ENCODE peak calls at places on chromosomes 13 and 19, in four cellular contexts. J, R, Y and K are unnamed samples.

GRCh38 chr13:72221276-72221962 is 354.4 kb upstream of the DACH1 start:
- DNase-seq in J (peak; percentile 68), R (no peak), Y (peak; percentile 14), K (no peak)

GRCh38 chr13:99377641-99378040 is 70.4 kb upstream of the GPR183 start:
- DNase-seq in J (no peak), R (no peak), Y (no peak), K (no peak)

GRCh38 chr19:13838071-13838942 is 38.6 kb upstream of the NANOS3 start:
- DNase-seq in J (no peak), R (no peak), Y (no peak), K (no peak)

GRCh38 chr19:11570039-11570462 is 7.4 kb downstream of the ACP5 start:
- DNase-seq in J (peak; percentile 46), R (no peak), Y (no peak), K (no peak)

GRCh38 chr13:94917814-94918213 is 205.5 kb upstream of the SOX21 start:
- DNase-seq in J (no peak), R (no peak), Y (no peak), K (no peak)

GRCh38 chr13:96053003-96053703 is at the start of gene UGGT2:
- DNase-seq in J (peak; percentile 98), R (peak; percentile 89), Y (peak; percentile 96), K (peak; percentile 84)

GRCh38 chr13:64314286-64314685 is 2898.6 kb upstream of the PCDH20 start:
- DNase-seq in J (no peak), R (no peak), Y (no peak), K (no peak)

GRCh38 chr19:17868669-17869068 is 3.1 kb upstream of the SLC5A5 start:
- DNase-seq in J (no peak), R (no peak), Y (no peak), K (no peak)

GRCh38 chr13:20465218-20465879 is 60.3 kb downstream of the CRYL1 start:
- DNase-seq in J (no peak), R (no peak), Y (peak; percentile 64), K (no peak)

GRCh38 chr13:62583466-62583865 is 1167.8 kb upstream of the PCDH20 start:
- DNase-seq in J (no peak), R (no peak), Y (no peak), K (no peak)